ENCODE peak calls at places on chromosomes 4 and X, in six cellular contexts. E is neural crest cell; Y is stimulated activated CD4-positive, alpha-beta T cell treated with anti-CD3 and anti-CD28 coated beads, Interleukin-15, amount 100 ng/mL, for 48 hours; W is effector memory CD4-positive, alpha-beta T cell; X is LoVo; O is GM13976. L is an unnamed sample.

GRCh38 chr4:150579591-150580234 is 2.2 kb upstream of the MAB21L2 start:
- DNase-seq in E (peak), Y (no peak), W (no peak), X (no peak), O (no peak), L (no peak)

GRCh38 chr4:128782076-128782715 is 27.3 kb upstream of the JADE1 start:
- DNase-seq in E (no peak), Y (no peak), W (peak), X (peak), O (peak), L (no peak)

GRCh38 chrX:139083191-139083590 is 371.7 kb upstream of the FGF13 start:
- DNase-seq in E (no peak), Y (no peak), W (no peak), X (no peak), O (no peak), L (no peak)

GRCh38 chr4:110567266-110567665 is 55.6 kb downstream of the PITX2 start:
- DNase-seq in E (no peak), Y (no peak), W (no peak), X (no peak), O (no peak), L (no peak)

GRCh38 chr4:8675383-8675782 is 82.8 kb downstream of the CPZ start:
- DNase-seq in E (peak), Y (no peak), W (no peak), X (no peak), O (no peak), L (no peak)

GRCh38 chr4:87108142-87108546 is 112.3 kb downstream of the KLHL8 start:
- DNase-seq in E (no peak), Y (no peak), W (no peak), X (no peak), O (no peak), L (no peak)

GRCh38 chr4:56656346-56656643 is 24.8 kb downstream of the HOPX start:
- DNase-seq in E (peak), Y (no peak), W (no peak), X (no peak), O (peak), L (no peak)

GRCh38 chr4:10161840-10162239 is 45.2 kb upstream of the WDR1 start:
- DNase-seq in E (no peak), Y (no peak), W (peak), X (no peak), O (no peak), L (no peak)

GRCh38 chrX:38798956-38799355 is 2.3 kb upstream of the MID1IP1 start:
- DNase-seq in E (no peak), Y (no peak), W (no peak), X (no peak), O (no peak), L (no peak)

GRCh38 chr4:70405765-70406164 is 8.0 kb downstream of the OPRPN start:
- DNase-seq in E (no peak), Y (no peak), W (no peak), X (no peak), O (no peak), L (no peak)

GRCh38 chr4:8435656-8436121 is 4.8 kb downstream of the ACOX3 start:
- DNase-seq in E (no peak), Y (no peak), W (peak), X (peak), O (peak), L (no peak)

GRCh38 chr4:123465416-123465815 is 68.8 kb downstream of the SPRY1 start:
- DNase-seq in E (no peak), Y (no peak), W (no peak), X (no peak), O (no peak), L (no peak)

GRCh38 chr4:24753519-24753918 is 41.9 kb upstream of the SOD3 start:
- DNase-seq in E (no peak), Y (no peak), W (no peak), X (no peak), O (no peak), L (no peak)

GRCh38 chr4:24890561-24890960 is 22.3 kb downstream of the CCDC149 start:
- DNase-seq in E (no peak), Y (no peak), W (no peak), X (no peak), O (no peak), L (no peak)

GRCh38 chrX:13473666-13474516 is 95.5 kb upstream of the EGFL6 start:
- DNase-seq in E (no peak), Y (no peak), W (no peak), X (no peak), O (peak), L (no peak)

GRCh38 chrX:100928660-100929613 is at the start of gene XKRX:
- DNase-seq in E (peak), Y (peak), W (no peak), X (peak), O (peak), L (no peak)

GRCh38 chr4:15149234-15149841 is 147.1 kb downstream of the CPEB2 start:
- DNase-seq in E (no peak), Y (no peak), W (no peak), X (no peak), O (peak), L (no peak)

GRCh38 chrX:6226053-6226645 is 2.5 kb downstream of the NLGN4X start:
- DNase-seq in E (peak), Y (no peak), W (no peak), X (no peak), O (peak), L (no peak)

GRCh38 chr4:151408380-151408629 is 671 bp upstream of the FHIP1A start:
- DNase-seq in E (no peak), Y (no peak), W (no peak), X (no peak), O (no peak), L (no peak)

GRCh38 chr4:139606600-139607301 is 50.7 kb upstream of the SETD7 start:
- DNase-seq in E (no peak), Y (no peak), W (no peak), X (peak), O (no peak), L (no peak)

GRCh38 chrX:86946569-86946968 is 571.0 kb upstream of the KLHL4 start:
- DNase-seq in E (peak), Y (no peak), W (no peak), X (peak), O (peak), L (peak)

GRCh38 chr4:168831919-168832745 is 177.9 kb downstream of the CBR4 start:
- DNase-seq in E (peak), Y (peak), W (peak), X (peak), O (peak), L (peak)

GRCh38 chr4:127997534-127998388 is 32.6 kb downstream of the ABHD18 start:
- DNase-seq in E (no peak), Y (peak), W (no peak), X (no peak), O (peak), L (peak)

GRCh38 chr4:65658117-65658516 is 12.2 kb downstream of the EPHA5 start:
- DNase-seq in E (no peak), Y (no peak), W (no peak), X (no peak), O (no peak), L (no peak)

GRCh38 chr4:184359905-184360304 is 114.4 kb downstream of the IRF2 start:
- DNase-seq in E (no peak), Y (no peak), W (no peak), X (no peak), O (no peak), L (no peak)

L was measured in DMS 273 treated with DMSO at 0.1 percent for 48 hours.